ENCODE peak calls at places on chromosomes 5 and 9, in seven cellular contexts. E is germinal center, N is COR-L47, J is NCI-H2029, O is GM19239, C is EL, T is mammary epithelial cell. P is an unnamed sample.

GRCh38 chr5:67315082-67315801 is 118.6 kb upstream of the CD180 start:
- DNase-seq in E (no peak), O (no peak), J (no peak), C (peak; percentile 70), T (peak; percentile 76), N (no peak), P (no peak)

GRCh38 chr9:133533878-133534277 is 626 bp upstream of the ADAMTSL2 start:
- DNase-seq in T (no peak), N (no peak), J (no peak), C (no peak), O (no peak), E (no peak), P (no peak)

GRCh38 chr5:76368941-76369340 is 34.1 kb upstream of the IQGAP2 start:
- DNase-seq in C (no peak), N (no peak), O (no peak), E (no peak), T (no peak), J (no peak), P (no peak)

GRCh38 chr5:51159164-51159563 is 224.1 kb upstream of the ISL1 start:
- DNase-seq in C (no peak), N (no peak), T (no peak), O (no peak), E (no peak), J (no peak), P (no peak)

GRCh38 chr5:1594336-1595106 is 70.8 kb upstream of the LPCAT1 start:
- DNase-seq in O (peak; percentile 87), T (peak; percentile 19), N (peak; percentile 86), J (peak; percentile 69), E (peak; percentile 95), C (peak; percentile 50), P (peak; percentile 93)

GRCh38 chr9:134644715-134645606 is 3.4 kb downstream of the COL5A1 start:
- DNase-seq in C (peak; percentile 99), N (no peak), E (no peak), O (no peak), J (no peak), T (peak; percentile 91), P (peak; percentile 7)

GRCh38 chr5:141864371-141865370 is 13.5 kb downstream of the PCDH1 start:
- DNase-seq in O (no peak), N (no peak), C (no peak), J (peak; percentile 86), T (no peak), E (no peak), P (no peak)

GRCh38 chr5:131265318-131265803 is 1.5 kb downstream of the CDC42SE2 start:
- DNase-seq in T (no peak), C (peak; percentile 44), O (no peak), N (no peak), E (no peak), J (no peak), P (peak; percentile 7)

GRCh38 chr5:76325876-76326491 is 77.1 kb upstream of the IQGAP2 start:
- DNase-seq in T (no peak), N (no peak), O (no peak), C (no peak), J (no peak), E (no peak), P (no peak)

GRCh38 chr9:93120846-93121315 is 13.2 kb downstream of the NINJ1 start:
- DNase-seq in T (no peak), O (no peak), N (no peak), C (no peak), J (no peak), E (no peak), P (no peak)

GRCh38 chr9:134165357-134166315 is 1.3 kb upstream of the RNU6ATAC start:
- DNase-seq in E (peak; percentile 23), T (peak; percentile 27), J (no peak), O (no peak), C (peak; percentile 24), N (no peak), P (no peak)

GRCh38 chr5:142785211-142785610 is 15.0 kb downstream of the ARHGAP26 start:
- DNase-seq in T (no peak), E (no peak), C (peak; percentile 35), O (no peak), N (no peak), J (no peak), P (no peak)

GRCh38 chr5:135535420-135535819 is 344 bp downstream of the NEUROG1 start:
- DNase-seq in O (no peak), N (no peak), T (peak; percentile 17), E (no peak), J (no peak), C (no peak), P (no peak)

GRCh38 chr5:100186181-100186580 is 349.0 kb upstream of the FAM174A start:
- DNase-seq in J (no peak), E (no peak), O (no peak), N (no peak), T (no peak), C (no peak), P (peak; percentile 48)

GRCh38 chr5:168782172-168782571 is 203.0 kb upstream of the PANK3 start:
- DNase-seq in N (no peak), C (no peak), T (no peak), E (no peak), O (no peak), J (no peak), P (no peak)

GRCh38 chr5:54909911-54910870 is 75.2 kb downstream of the ESM1 start:
- DNase-seq in C (peak; percentile 65), J (no peak), E (no peak), O (no peak), N (no peak), T (no peak), P (no peak)

GRCh38 chr9:72349911-72350310 is 15.1 kb downstream of the ZFAND5 start:
- DNase-seq in E (no peak), O (no peak), J (no peak), N (no peak), T (no peak), C (no peak), P (no peak)

GRCh38 chr5:143775258-143775657 is 36.7 kb upstream of the HMHB1 start:
- DNase-seq in C (peak; percentile 60), J (no peak), N (no peak), O (no peak), E (no peak), T (peak; percentile 5), P (no peak)

GRCh38 chr5:150153957-150154617 is 1.6 kb downstream of the PDGFRB start:
- DNase-seq in T (no peak), C (peak; percentile 82), J (no peak), E (peak; percentile 21), N (no peak), O (no peak), P (no peak)

GRCh38 chr5:155726267-155726666 is 600.7 kb upstream of the SGCD start:
- DNase-seq in C (no peak), O (no peak), N (no peak), E (no peak), T (peak; percentile 11), J (no peak), P (no peak)

GRCh38 chr9:89418112-89418872 is 79.6 kb downstream of the SEMA4D start:
- DNase-seq in C (no peak), N (no peak), O (no peak), E (no peak), J (no peak), T (no peak), P (no peak)

GRCh38 chr9:132383462-132383883 is 23.2 kb downstream of the TTF1 start:
- DNase-seq in J (no peak), E (peak; percentile 65), O (no peak), C (no peak), N (no peak), T (no peak), P (no peak)

GRCh38 chr5:14397717-14398116 is 183.9 kb upstream of the OTULINL start:
- DNase-seq in E (no peak), N (no peak), C (peak; percentile 89), T (peak; percentile 33), O (no peak), J (no peak), P (no peak)

GRCh38 chr5:167934561-167934971 is 356.9 kb upstream of the WWC1 start:
- DNase-seq in E (no peak), N (no peak), O (no peak), C (no peak), J (no peak), T (peak; percentile 68), P (no peak)

GRCh38 chr9:97615439-97616072 is 17.6 kb downstream of the TSTD2 start:
- DNase-seq in O (no peak), C (peak; percentile 63), J (peak; percentile 68), N (peak; percentile 53), T (peak; percentile 35), E (peak; percentile 66), P (peak; percentile 37)

GRCh38 chr9:97038551-97038908 is 412 bp downstream of the CTSV start:
- DNase-seq in J (no peak), E (peak; percentile 25), N (no peak), C (no peak), T (no peak), O (no peak), P (no peak)

GRCh38 chr9:3980771-3981170 is 319.1 kb downstream of the GLIS3 start:
- DNase-seq in O (no peak), N (no peak), J (no peak), E (no peak), C (no peak), T (no peak), P (peak; percentile 41)